ENCODE peak calls at places on chromosome 16, in six cellular contexts. Q is hepatocyte; S is RWPE1; V is stimulated activated CD8-positive, alpha-beta memory T cell treated with anti-CD3 and anti-CD28 coated beads, Interleukin-4, amount 100 ng/mL, for 48 hours; M is HFFc6; P is lower lobe of right lung. A is an unnamed sample.
A peak's percentile ranks its signal among the peaks of the same experiment; 100 is the strongest.

GRCh38 chr16:85673529-85674417 is 15.0 kb downstream of the GINS2 start:
- DNase-seq in Q (no peak), S (no peak), V (no peak), M (peak; percentile 40), P (peak; percentile 74), A (peak; percentile 39)

GRCh38 chr16:1991135-1991551 is 1.4 kb downstream of the SYNGR3 start:
- DNase-seq in Q (no peak), S (no peak), V (peak; percentile 69), M (no peak), P (peak; percentile 47), A (peak; percentile 59)

GRCh38 chr16:81831722-81832126 is 52.6 kb downstream of the PLCG2 start:
- DNase-seq in Q (no peak), S (no peak), V (peak; percentile 74), M (no peak), P (peak; percentile 89), A (peak; percentile 55)

GRCh38 chr16:9042943-9043680 is 48.3 kb upstream of the HAPSTR1 start:
- DNase-seq in Q (no peak), S (no peak), V (no peak), M (peak; percentile 52), P (no peak), A (no peak)

GRCh38 chr16:81214745-81215166 is 23.7 kb upstream of the BCO1 start:
- DNase-seq in Q (no peak), S (no peak), V (no peak), M (no peak), P (no peak), A (peak; percentile 39)

GRCh38 chr16:69563605-69564580 is 1.9 kb upstream of the NFAT5 start:
- DNase-seq in Q (peak; percentile 13), S (peak; percentile 23), V (peak; percentile 73), M (peak; percentile 39), P (no peak), A (no peak)

GRCh38 chr16:17839272-17839671 is 368.5 kb upstream of the XYLT1 start:
- DNase-seq in Q (no peak), S (no peak), V (no peak), M (no peak), P (no peak), A (no peak)

GRCh38 chr16:62940573-62940972 is 904.3 kb upstream of the CDH8 start:
- DNase-seq in Q (no peak), S (no peak), V (no peak), M (no peak), P (no peak), A (no peak)

GRCh38 chr16:1808691-1809090 is 15.2 kb upstream of the IGFALS start:
- DNase-seq in Q (no peak), S (no peak), V (no peak), M (no peak), P (peak; percentile 34), A (no peak)

GRCh38 chr16:48081656-48082055 is 74.1 kb downstream of the ABCC12 start:
- DNase-seq in Q (no peak), S (peak; percentile 72), V (no peak), M (peak; percentile 89), P (no peak), A (no peak)

GRCh38 chr16:80671281-80671849 is 130.6 kb downstream of the DYNLRB2 start:
- DNase-seq in Q (no peak), S (no peak), V (no peak), M (no peak), P (no peak), A (no peak)

GRCh38 chr16:58110590-58111330 is 18.4 kb downstream of the CFAP20 start:
- DNase-seq in Q (no peak), S (no peak), V (no peak), M (peak; percentile 69), P (no peak), A (no peak)

GRCh38 chr16:10410469-10410868 is 24.6 kb downstream of the ATF7IP2 start:
- DNase-seq in Q (no peak), S (no peak), V (no peak), M (no peak), P (no peak), A (no peak)

GRCh38 chr16:57640612-57641011 is 12.2 kb downstream of the ADGRG1 start:
- DNase-seq in Q (no peak), S (no peak), V (no peak), M (no peak), P (no peak), A (no peak)